ENCODE peak calls at places on chromosomes 5 and 9, in nine cellular contexts. B is tibial nerve, D is K562, P is IMR-90, N is H54, R is suprapubic skin, Z is ovary, U is uterus, Y is A549. T is an unnamed sample.

GRCh38 chr5:148746826-148747535 is 79.4 kb upstream of the ADRB2 start:
- DNase-seq in B (no peak), D (no peak), P (peak; percentile 68), N (no peak), R (no peak), Z (no peak), U (no peak), Y (no peak), T (no peak)

GRCh38 chr5:157816682-157817268 is 42.2 kb downstream of the CLINT1 start:
- DNase-seq in B (no peak), D (no peak), P (peak; percentile 29), N (no peak), R (no peak), Z (no peak), U (no peak), Y (no peak), T (no peak)

GRCh38 chr5:2157372-2157771 is 274.6 kb upstream of the IRX4 start:
- DNase-seq in B (no peak), D (no peak), P (no peak), N (no peak), R (peak; percentile 58), Z (no peak), U (no peak), Y (no peak), T (no peak)

GRCh38 chr5:141369994-141370848 is at the start of gene PCDHGB3:
- DNase-seq in B (no peak), D (peak; percentile 21), P (peak; percentile 74), N (peak; percentile 38), R (no peak), Z (no peak), U (no peak), Y (no peak), T (peak; percentile 45)

GRCh38 chr9:131697908-131698714 is 41.8 kb downstream of the RAPGEF1 start:
- DNase-seq in B (no peak), D (no peak), P (no peak), N (no peak), R (no peak), Z (no peak), U (no peak), Y (no peak), T (no peak)

GRCh38 chr5:127038550-127038949 is 8.2 kb upstream of the MARCHF3 start:
- DNase-seq in B (no peak), D (no peak), P (no peak), N (no peak), R (no peak), Z (no peak), U (no peak), Y (no peak), T (no peak)

GRCh38 chr9:129174724-129175514 is 3.1 kb downstream of the IER5L start:
- DNase-seq in B (peak; percentile 66), D (peak; percentile 81), P (peak; percentile 90), N (peak; percentile 65), R (peak; percentile 92), Z (peak; percentile 93), U (peak; percentile 94), Y (peak; percentile 85), T (peak; percentile 50)

GRCh38 chr9:72665421-72665820 is 144.0 kb downstream of the TMC1 start:
- DNase-seq in B (no peak), D (no peak), P (peak; percentile 23), N (peak; percentile 29), R (no peak), Z (no peak), U (no peak), Y (no peak), T (no peak)

GRCh38 chr5:175443514-175444059 is 395 bp downstream of the DRD1 start:
- DNase-seq in B (no peak), D (no peak), P (no peak), N (no peak), R (no peak), Z (no peak), U (no peak), Y (peak; percentile 4), T (no peak)

GRCh38 chr5:156920861-156921431 is 42.1 kb downstream of the TIMD4 start:
- DNase-seq in B (no peak), D (no peak), P (no peak), N (no peak), R (no peak), Z (no peak), U (no peak), Y (no peak), T (no peak)

GRCh38 chr5:177455036-177455660 is 8.5 kb downstream of the PRR7 start:
- DNase-seq in B (no peak), D (peak; percentile 84), P (peak; percentile 57), N (no peak), R (peak; percentile 89), Z (peak; percentile 84), U (peak; percentile 80), Y (peak; percentile 84), T (peak; percentile 78)

DNA sequence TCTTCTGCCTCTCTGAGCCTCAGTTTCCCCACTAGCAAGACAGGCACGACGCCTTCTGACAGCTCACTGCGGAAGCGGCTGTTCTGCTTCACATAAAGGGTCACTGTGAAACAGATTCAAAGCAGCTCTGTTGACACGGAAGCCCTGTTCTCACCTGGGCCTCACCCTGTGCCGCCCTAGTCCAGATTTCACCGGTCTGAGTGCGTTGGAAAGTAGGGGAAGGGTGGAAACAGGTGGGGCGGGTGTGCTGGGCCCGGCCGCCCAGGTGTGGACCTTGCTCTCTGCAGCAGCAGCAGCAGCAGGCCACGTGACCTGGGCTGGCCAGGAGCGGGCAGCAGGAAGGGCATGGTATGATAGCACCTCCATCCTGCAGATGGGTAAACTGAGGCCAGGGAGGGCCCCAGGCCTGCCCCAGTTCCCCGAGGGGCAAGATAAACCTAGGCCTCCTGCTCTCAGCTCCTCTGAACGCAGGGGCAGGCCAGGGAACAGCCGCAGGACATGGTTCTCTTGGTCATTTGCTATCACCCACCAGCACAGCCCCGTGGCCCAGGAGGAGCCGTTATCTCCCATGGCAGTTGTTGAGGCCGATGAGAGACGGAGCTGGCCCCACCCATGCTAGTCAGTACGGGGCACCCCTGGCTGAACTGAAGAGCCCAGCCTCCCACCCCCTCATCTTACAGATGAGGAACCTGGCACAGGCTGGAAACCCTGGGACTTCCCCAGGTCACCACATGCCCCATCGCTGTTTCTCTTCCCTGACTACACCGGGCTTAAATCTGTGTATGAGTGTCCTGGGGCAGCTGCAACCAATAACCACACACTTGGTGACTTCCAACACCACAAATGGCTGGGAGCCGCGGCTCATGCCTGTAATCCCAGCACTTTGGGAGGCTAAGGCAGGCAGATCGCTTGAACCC is 12.1 kb downstream of the PTGES2 start:
- DNase-seq in B (peak; percentile 3), D (peak; percentile 94), P (no peak), N (no peak), R (peak; percentile 64), Z (peak; percentile 21), U (peak; percentile 13), Y (no peak), T (peak; percentile 20)
- TF ChIP-seq POLR2A in B (no peak), D (no peak), P (no peak), N (no peak), R (no peak), Z (no peak), U (no peak), Y (no peak), T (no peak)

GRCh38 chr5:178626484-178627258 is at the start of gene CLK4:
- DNase-seq in B (peak; percentile 92), D (peak; percentile 98), P (peak; percentile 93), N (peak; percentile 83), R (peak; percentile 97), Z (peak; percentile 97), U (peak; percentile 96), Y (peak; percentile 88), T (peak; percentile 94)
- TF ChIP-seq POLR2A in B (peak; percentile 87), D (peak; percentile 95), P (peak; percentile 73), N (peak; percentile 93), R (peak; percentile 39), Z (peak; percentile 59), U (peak; percentile 80), Y (peak; percentile 88), T (peak; percentile 84)

DNA sequence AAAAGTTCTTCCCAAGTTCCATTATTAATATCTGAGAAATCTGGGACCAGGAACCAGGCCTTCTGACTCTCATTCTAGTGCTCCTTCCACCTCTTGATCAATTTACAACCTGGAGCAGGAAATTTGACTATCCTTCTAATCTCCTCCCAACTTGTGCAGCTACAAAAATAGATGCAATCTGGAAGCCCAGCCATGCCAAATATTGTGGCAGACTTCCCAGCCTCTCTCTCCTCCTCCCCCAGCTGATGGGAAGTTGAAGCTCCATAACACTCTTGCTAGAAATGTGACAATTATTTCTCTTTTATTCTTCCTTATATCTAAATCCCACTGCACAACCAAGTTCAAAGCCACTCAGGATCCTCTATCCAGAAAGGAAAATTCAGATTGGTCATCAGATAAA is 252.1 kb downstream of the SEC61B start:
- DNase-seq in B (no peak), D (no peak), P (no peak), N (no peak), R (no peak), Z (no peak), U (no peak), Y (no peak), T (no peak)
- TF ChIP-seq POLR2A in B (no peak), D (no peak), P (no peak), N (no peak), R (no peak), Z (no peak), U (no peak), Y (no peak), T (no peak)

GRCh38 chr5:102866315-102866693 is 111.2 kb downstream of the PAM start:
- DNase-seq in B (no peak), D (no peak), P (peak; percentile 16), N (no peak), R (no peak), Z (no peak), U (no peak), Y (no peak), T (no peak)

GRCh38 chr5:102867999-102868662 is 113.0 kb downstream of the PAM start:
- DNase-seq in B (no peak), D (no peak), P (peak; percentile 41), N (no peak), R (no peak), Z (no peak), U (no peak), Y (no peak), T (no peak)

GRCh38 chr5:102863764-102864560 is 108.9 kb downstream of the PAM start:
- DNase-seq in B (no peak), D (no peak), P (peak; percentile 10), N (no peak), R (no peak), Z (no peak), U (no peak), Y (no peak), T (no peak)

GRCh38 chr5:102865171-102865509 is 110.0 kb downstream of the PAM start:
- DNase-seq in B (no peak), D (no peak), P (peak; percentile 41), N (no peak), R (no peak), Z (no peak), U (no peak), Y (no peak), T (no peak)

DNA sequence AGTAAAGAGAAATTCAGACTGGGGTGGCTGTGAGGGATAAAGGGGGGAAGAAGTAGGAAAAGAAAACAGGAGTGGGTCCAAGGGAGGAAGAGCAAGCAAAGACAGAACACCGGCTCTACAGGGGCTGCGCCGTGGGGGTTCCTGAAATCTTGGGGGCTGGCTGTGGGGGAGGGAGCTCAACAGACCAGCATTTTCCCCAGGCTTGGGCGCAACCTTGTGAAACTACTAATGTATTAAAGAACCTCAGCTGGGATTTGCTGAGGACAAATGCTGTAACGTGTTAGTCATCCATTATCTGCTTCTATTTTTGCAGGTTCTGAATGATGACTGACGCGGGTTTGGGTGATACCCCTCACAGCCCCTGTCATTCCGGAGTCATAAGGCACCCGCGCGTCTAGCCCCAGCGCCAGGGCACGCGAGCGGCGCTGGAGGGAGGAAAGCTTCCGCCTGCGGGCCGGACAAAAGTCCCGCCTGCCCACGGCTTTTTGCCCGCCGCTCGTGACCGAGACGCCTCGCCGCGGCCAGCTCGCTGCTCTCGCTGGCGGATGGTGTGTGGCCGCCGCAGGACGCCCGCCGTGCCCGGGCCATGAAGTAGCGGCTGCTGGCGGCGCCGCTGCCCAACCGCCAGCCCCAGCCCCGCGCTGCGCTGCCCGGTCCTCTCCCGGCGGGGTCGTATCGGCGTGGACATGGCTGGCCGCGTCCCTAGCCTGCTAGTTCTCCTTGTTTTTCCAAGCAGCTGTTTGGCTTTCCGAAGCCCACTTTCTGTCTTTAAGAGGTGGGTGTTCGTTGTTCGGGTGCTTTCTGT is 110.6 kb downstream of the PAM start:
- DNase-seq in B (peak; percentile 26), D (no peak), P (peak; percentile 88), N (peak; percentile 47), R (peak; percentile 78), Z (peak; percentile 74), U (peak; percentile 65), Y (peak; percentile 17), T (peak; percentile 79)
- TF ChIP-seq POLR2A in B (peak; percentile 33), D (no peak), P (peak; percentile 82), N (peak; percentile 76), R (no peak), Z (no peak), U (no peak), Y (no peak), T (peak; percentile 57)